ENCODE peak calls at places on chromosomes 12 and 14, in seven cellular contexts. One of them, this sample, is unnamed.

GRCh38 chr14:53011053-53011462 is 60.2 kb upstream of the FERMT2 start:
- DNase-seq in cardiac muscle cell: peak; percentile 30
- DNase-seq in stomach: peak; percentile 41
- DNase-seq in MM.1S: no peak
- DNase-seq in neural progenitor cell: peak; percentile 65
- DNase-seq in SK-N-SH: no peak
- DNase-seq in GM12878: no peak
- DNase-seq in this sample: peak; percentile 79

GRCh38 chr12:123139926-123140674 is 10.8 kb downstream of the PITPNM2 start:
- DNase-seq in neural progenitor cell: peak; percentile 49
- DNase-seq in stomach: no peak
- DNase-seq in SK-N-SH: no peak
- DNase-seq in GM12878: no peak
- DNase-seq in cardiac muscle cell: no peak
- DNase-seq in MM.1S: no peak
- DNase-seq in this sample: peak; percentile 11

GRCh38 chr12:111413442-111414086 is 7.8 kb downstream of the SH2B3 start:
- DNase-seq in MM.1S: no peak
- DNase-seq in neural progenitor cell: no peak
- DNase-seq in cardiac muscle cell: no peak
- DNase-seq in SK-N-SH: no peak
- DNase-seq in stomach: no peak
- DNase-seq in GM12878: no peak
- DNase-seq in this sample: no peak

GRCh38 chr12:106687652-106688051 is 86.8 kb upstream of the RIC8B start:
- DNase-seq in neural progenitor cell: no peak
- DNase-seq in cardiac muscle cell: no peak
- DNase-seq in SK-N-SH: no peak
- DNase-seq in stomach: no peak
- DNase-seq in MM.1S: no peak
- DNase-seq in GM12878: no peak
- DNase-seq in this sample: no peak

GRCh38 chr14:81559385-81559784 is 25.7 kb upstream of the SEL1L start:
- DNase-seq in neural progenitor cell: no peak
- DNase-seq in GM12878: no peak
- DNase-seq in SK-N-SH: no peak
- DNase-seq in cardiac muscle cell: no peak
- DNase-seq in MM.1S: no peak
- DNase-seq in stomach: no peak
- DNase-seq in this sample: no peak

GRCh38 chr14:55309761-55310365 is 38.6 kb downstream of the FBXO34 start:
- DNase-seq in MM.1S: no peak
- DNase-seq in cardiac muscle cell: no peak
- DNase-seq in GM12878: no peak
- DNase-seq in neural progenitor cell: no peak
- DNase-seq in SK-N-SH: no peak
- DNase-seq in stomach: no peak
- DNase-seq in this sample: no peak

GRCh38 chr12:9323144-9323681 is 115.0 kb upstream of the PZP start:
- DNase-seq in stomach: no peak
- DNase-seq in cardiac muscle cell: no peak
- DNase-seq in SK-N-SH: no peak
- DNase-seq in neural progenitor cell: no peak
- DNase-seq in MM.1S: no peak
- DNase-seq in GM12878: no peak
- DNase-seq in this sample: no peak

GRCh38 chr14:38090506-38090905 is 117.2 kb upstream of the SSTR1 start:
- DNase-seq in stomach: no peak
- DNase-seq in cardiac muscle cell: no peak
- DNase-seq in SK-N-SH: no peak
- DNase-seq in MM.1S: no peak
- DNase-seq in GM12878: no peak
- DNase-seq in neural progenitor cell: no peak
- DNase-seq in this sample: no peak

GRCh38 chr12:3540387-3541320 is 49.7 kb downstream of the PRMT8 start:
- DNase-seq in neural progenitor cell: no peak
- DNase-seq in SK-N-SH: no peak
- DNase-seq in MM.1S: no peak
- DNase-seq in stomach: no peak
- DNase-seq in cardiac muscle cell: no peak
- DNase-seq in GM12878: no peak
- DNase-seq in this sample: no peak

GRCh38 chr12:61220337-61220736 is 1039.9 kb upstream of the USP15 start:
- DNase-seq in stomach: no peak
- DNase-seq in cardiac muscle cell: no peak
- DNase-seq in MM.1S: no peak
- DNase-seq in GM12878: no peak
- DNase-seq in SK-N-SH: no peak
- DNase-seq in neural progenitor cell: no peak
- DNase-seq in this sample: no peak

GRCh38 chr12:122437656-122438121 is 15.2 kb upstream of the CLIP1 start:
- DNase-seq in cardiac muscle cell: no peak
- DNase-seq in neural progenitor cell: no peak
- DNase-seq in GM12878: no peak
- DNase-seq in MM.1S: no peak
- DNase-seq in stomach: peak; percentile 28
- DNase-seq in SK-N-SH: no peak
- DNase-seq in this sample: no peak

GRCh38 chr12:113277511-113277910 is 56.2 kb downstream of the TPCN1 start:
- DNase-seq in stomach: no peak
- DNase-seq in GM12878: no peak
- DNase-seq in cardiac muscle cell: no peak
- DNase-seq in neural progenitor cell: no peak
- DNase-seq in MM.1S: no peak
- DNase-seq in SK-N-SH: no peak
- DNase-seq in this sample: no peak

GRCh38 chr14:78022059-78022458 is 148.1 kb upstream of the NRXN3 start:
- DNase-seq in neural progenitor cell: peak; percentile 87
- DNase-seq in MM.1S: peak; percentile 63
- DNase-seq in GM12878: peak; percentile 25
- DNase-seq in cardiac muscle cell: peak; percentile 75
- DNase-seq in SK-N-SH: peak; percentile 67
- DNase-seq in stomach: peak; percentile 67
- DNase-seq in this sample: peak; percentile 90

GRCh38 chr12:31868980-31869379 is 90.2 kb upstream of the RESF1 start:
- DNase-seq in neural progenitor cell: no peak
- DNase-seq in SK-N-SH: peak; percentile 40
- DNase-seq in MM.1S: no peak
- DNase-seq in cardiac muscle cell: peak; percentile 16
- DNase-seq in GM12878: no peak
- DNase-seq in stomach: peak; percentile 52
- DNase-seq in this sample: no peak

GRCh38 chr14:50796391-50796790 is 34.6 kb downstream of the NIN start:
- DNase-seq in neural progenitor cell: no peak
- DNase-seq in stomach: no peak
- DNase-seq in SK-N-SH: no peak
- DNase-seq in MM.1S: no peak
- DNase-seq in GM12878: no peak
- DNase-seq in cardiac muscle cell: no peak
- DNase-seq in this sample: no peak

GRCh38 chr12:92505373-92506340 is 197.1 kb upstream of the PLEKHG7 start:
- DNase-seq in GM12878: peak; percentile 86
- DNase-seq in stomach: peak; percentile 60
- DNase-seq in cardiac muscle cell: no peak
- DNase-seq in SK-N-SH: peak; percentile 3
- DNase-seq in neural progenitor cell: peak; percentile 51
- DNase-seq in MM.1S: no peak
- DNase-seq in this sample: no peak

GRCh38 chr12:124663771-124664366 is 96.5 kb upstream of the NCOR2 start:
- DNase-seq in cardiac muscle cell: no peak
- DNase-seq in GM12878: no peak
- DNase-seq in stomach: no peak
- DNase-seq in MM.1S: no peak
- DNase-seq in SK-N-SH: no peak
- DNase-seq in neural progenitor cell: peak; percentile 63
- DNase-seq in this sample: no peak

GRCh38 chr14:96225745-96226151 is 21.1 kb downstream of the BDKRB2 start:
- DNase-seq in GM12878: no peak
- DNase-seq in stomach: no peak
- DNase-seq in cardiac muscle cell: peak; percentile 55
- DNase-seq in SK-N-SH: peak; percentile 60
- DNase-seq in MM.1S: no peak
- DNase-seq in neural progenitor cell: peak; percentile 31
- DNase-seq in this sample: peak; percentile 56

GRCh38 chr14:53517276-53517960 is 364.3 kb upstream of the DDHD1 start:
- DNase-seq in SK-N-SH: no peak
- DNase-seq in GM12878: no peak
- DNase-seq in MM.1S: no peak
- DNase-seq in cardiac muscle cell: no peak
- DNase-seq in neural progenitor cell: no peak
- DNase-seq in stomach: no peak
- DNase-seq in this sample: no peak

GRCh38 chr12:60278209-60278608 is 682.4 kb downstream of the SLC16A7 start:
- DNase-seq in cardiac muscle cell: no peak
- DNase-seq in SK-N-SH: no peak
- DNase-seq in MM.1S: no peak
- DNase-seq in GM12878: no peak
- DNase-seq in stomach: no peak
- DNase-seq in neural progenitor cell: peak; percentile 43
- DNase-seq in this sample: no peak

GRCh38 chr12:72081787-72082186 is 143.1 kb downstream of the TPH2 start:
- DNase-seq in GM12878: no peak
- DNase-seq in stomach: no peak
- DNase-seq in SK-N-SH: no peak
- DNase-seq in MM.1S: no peak
- DNase-seq in cardiac muscle cell: no peak
- DNase-seq in neural progenitor cell: peak; percentile 15
- DNase-seq in this sample: peak; percentile 37

GRCh38 chr12:123942911-123943648 is 29.6 kb downstream of the CCDC92 start:
- DNase-seq in MM.1S: no peak
- DNase-seq in GM12878: no peak
- DNase-seq in stomach: no peak
- DNase-seq in cardiac muscle cell: no peak
- DNase-seq in SK-N-SH: no peak
- DNase-seq in neural progenitor cell: no peak
- DNase-seq in this sample: no peak

GRCh38 chr14:90558041-90558982 is 161.5 kb downstream of the CALM1 start:
- DNase-seq in SK-N-SH: no peak
- DNase-seq in MM.1S: no peak
- DNase-seq in cardiac muscle cell: no peak
- DNase-seq in stomach: peak; percentile 29
- DNase-seq in neural progenitor cell: no peak
- DNase-seq in GM12878: no peak
- DNase-seq in this sample: no peak

GRCh38 chr14:34128665-34129064 is 177.8 kb upstream of the EGLN3 start:
- DNase-seq in stomach: no peak
- DNase-seq in MM.1S: no peak
- DNase-seq in neural progenitor cell: no peak
- DNase-seq in GM12878: no peak
- DNase-seq in SK-N-SH: no peak
- DNase-seq in cardiac muscle cell: no peak
- DNase-seq in this sample: no peak

GRCh38 chr14:76919811-76920571 is 93.8 kb downstream of the LRRC74A start:
- DNase-seq in neural progenitor cell: no peak
- DNase-seq in cardiac muscle cell: no peak
- DNase-seq in MM.1S: no peak
- DNase-seq in stomach: peak; percentile 32
- DNase-seq in GM12878: no peak
- DNase-seq in SK-N-SH: peak; percentile 86
- DNase-seq in this sample: peak; percentile 67

GRCh38 chr14:64091217-64091616 is 203.0 kb downstream of the ESR2 start:
- DNase-seq in neural progenitor cell: no peak
- DNase-seq in cardiac muscle cell: no peak
- DNase-seq in stomach: no peak
- DNase-seq in MM.1S: no peak
- DNase-seq in SK-N-SH: no peak
- DNase-seq in GM12878: no peak
- DNase-seq in this sample: no peak

GRCh38 chr12:96061864-96062453 is 26.6 kb upstream of the LTA4H start:
- DNase-seq in GM12878: peak; percentile 79
- DNase-seq in MM.1S: peak; percentile 87
- DNase-seq in cardiac muscle cell: peak; percentile 77
- DNase-seq in neural progenitor cell: peak; percentile 84
- DNase-seq in SK-N-SH: peak; percentile 69
- DNase-seq in stomach: peak; percentile 82
- DNase-seq in this sample: peak; percentile 91
- TF ChIP-seq CTCF in GM12878: peak; percentile 88
- TF ChIP-seq CTCF in MM.1S: peak; percentile 84
- TF ChIP-seq CTCF in cardiac muscle cell: peak; percentile 76
- TF ChIP-seq CTCF in neural progenitor cell: peak; percentile 80
- TF ChIP-seq CTCF in SK-N-SH: peak; percentile 83
- TF ChIP-seq CTCF in stomach: peak; percentile 83
- TF ChIP-seq CTCF in this sample: peak; percentile 88

GRCh38 chr12:85587158-85587557 is 249.1 kb downstream of the RASSF9 start:
- DNase-seq in GM12878: no peak
- DNase-seq in cardiac muscle cell: no peak
- DNase-seq in SK-N-SH: no peak
- DNase-seq in stomach: no peak
- DNase-seq in MM.1S: no peak
- DNase-seq in neural progenitor cell: no peak
- DNase-seq in this sample: no peak
- H3K4me1 ChIP-seq in GM12878: no peaks in the 10 kb centered on the region
- H3K4me1 ChIP-seq in cardiac muscle cell: no peaks in the 10 kb centered on the region
- H3K4me1 ChIP-seq in SK-N-SH: no peaks in the 10 kb centered on the region
- H3K4me1 ChIP-seq in stomach: no peaks in the 10 kb centered on the region
- H3K4me1 ChIP-seq in MM.1S: no peaks in the 10 kb centered on the region
- H3K4me1 ChIP-seq in neural progenitor cell: no peaks in the 10 kb centered on the region
- H3K4me1 ChIP-seq in this sample: peaks cover 17% of the 10 kb centered on the region

GRCh38 chr12:68686595-68687521 is at the start of gene NUP107:
- DNase-seq in SK-N-SH: peak; percentile 93
- DNase-seq in neural progenitor cell: peak; percentile 99
- DNase-seq in MM.1S: peak; percentile 98
- DNase-seq in cardiac muscle cell: peak; percentile 100
- DNase-seq in GM12878: peak; percentile 95
- DNase-seq in stomach: peak; percentile 100
- DNase-seq in this sample: peak; percentile 98
- TF ChIP-seq CTCF in SK-N-SH: peak; percentile 19
- TF ChIP-seq CTCF in neural progenitor cell: no peak
- TF ChIP-seq CTCF in MM.1S: no peak
- TF ChIP-seq CTCF in cardiac muscle cell: peak; percentile 28
- TF ChIP-seq CTCF in GM12878: no peak
- TF ChIP-seq CTCF in stomach: no peak
- TF ChIP-seq CTCF in this sample: no peak

DNA sequence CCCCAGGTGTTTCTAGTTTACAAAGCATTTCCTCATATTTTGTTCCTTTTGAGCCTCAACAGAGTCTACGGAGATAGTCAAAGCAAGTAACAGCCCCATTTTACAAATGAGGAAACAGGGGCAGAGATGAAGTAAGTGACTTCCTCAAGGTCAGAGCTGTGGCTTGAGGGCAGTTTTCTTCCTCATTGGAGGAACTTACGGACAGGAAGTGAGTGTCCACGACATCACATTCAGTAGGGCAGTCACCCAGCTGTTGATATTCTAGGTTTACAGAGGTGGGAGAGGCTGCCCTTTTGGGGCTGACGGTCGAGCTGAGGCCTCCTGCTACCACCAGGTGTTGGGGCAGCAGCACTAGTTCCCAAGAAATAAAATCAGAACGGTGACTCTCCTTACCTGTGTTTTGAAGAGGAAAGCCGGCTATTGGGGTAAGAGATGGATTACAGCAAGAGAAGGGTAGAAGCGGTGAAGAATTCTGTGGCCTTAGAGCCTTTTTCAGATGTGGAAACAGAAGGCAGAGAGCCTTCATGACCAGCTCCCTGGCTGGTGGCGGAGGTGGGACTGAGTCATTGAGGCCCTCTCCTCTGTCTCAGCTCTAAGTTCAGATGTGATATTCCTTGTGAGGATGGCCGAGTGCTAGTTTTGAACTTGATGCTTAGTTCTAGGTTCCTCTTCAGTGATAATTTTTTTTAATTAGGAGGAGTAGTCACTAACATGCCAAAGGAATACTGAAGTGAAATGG is 41.7 kb downstream of the SUSD6 start:
- DNase-seq in MM.1S: no peak
- DNase-seq in SK-N-SH: no peak
- DNase-seq in cardiac muscle cell: no peak
- DNase-seq in GM12878: no peak
- DNase-seq in stomach: peak; percentile 37
- DNase-seq in neural progenitor cell: no peak
- DNase-seq in this sample: no peak
- H3K4me1 ChIP-seq in MM.1S: peaks cover 5% of the 10 kb centered on the region
- H3K4me1 ChIP-seq in SK-N-SH: peaks cover 10% of the 10 kb centered on the region
- H3K4me1 ChIP-seq in cardiac muscle cell: peaks cover 52% of the 10 kb centered on the region
- H3K4me1 ChIP-seq in GM12878: peaks cover 60% of the 10 kb centered on the region
- H3K4me1 ChIP-seq in stomach: peaks cover 100% of the 10 kb centered on the region
- H3K4me1 ChIP-seq in neural progenitor cell: peaks cover 27% of the 10 kb centered on the region
- H3K4me1 ChIP-seq in this sample: peaks cover 34% of the 10 kb centered on the region